ENCODE peak calls at places on chromosomes 5 and 9, in six cellular contexts. H is globus pallidus; Q is COR-L47; X is EL; B is CD4-positive, CD25-positive, alpha-beta regulatory T cell; M is RPMI8226. G is an unnamed sample.

GRCh38 chr5:113005454-113005853 is 28.9 kb downstream of the DCP2 start:
- DNase-seq in M (no peak), Q (no peak), H (no peak), X (no peak), B (no peak), G (no peak)

GRCh38 chr5:72280655-72281069 is 39.4 kb downstream of the MRPS27 start:
- DNase-seq in X (peak; percentile 42), H (peak; percentile 61), Q (no peak), B (peak; percentile 7), M (no peak), G (no peak)

GRCh38 chr9:124428751-124429529 is 13.7 kb upstream of the PSMB7 start:
- DNase-seq in H (no peak), B (no peak), M (no peak), X (no peak), Q (peak; percentile 25), G (no peak)

GRCh38 chr9:18976368-18977238 is 56.4 kb downstream of the SAXO1 start:
- DNase-seq in X (peak; percentile 96), M (no peak), H (no peak), B (no peak), Q (no peak), G (no peak)

GRCh38 chr5:141199359-141200235 is at the start of gene PCDHB11:
- DNase-seq in X (peak; percentile 3), H (no peak), Q (peak; percentile 64), M (peak; percentile 19), B (no peak), G (peak; percentile 18)

GRCh38 chr9:133616643-133617405 is 7.6 kb upstream of the FAM163B start:
- DNase-seq in M (no peak), B (no peak), Q (no peak), H (no peak), X (no peak), G (no peak)

GRCh38 chr9:113579270-113580040 is 115.9 kb downstream of the RGS3 start:
- DNase-seq in M (peak; percentile 72), Q (no peak), X (no peak), H (peak; percentile 51), B (peak; percentile 65), G (peak; percentile 91)

GRCh38 chr5:32852535-32852934 is 141.4 kb downstream of the NPR3 start:
- DNase-seq in H (no peak), M (no peak), Q (no peak), B (no peak), X (peak; percentile 89), G (no peak)

GRCh38 chr5:30918171-30918570 is 275.3 kb upstream of the CDH6 start:
- DNase-seq in Q (no peak), M (peak; percentile 75), B (no peak), H (no peak), X (no peak), G (no peak)

GRCh38 chr5:116075117-116075910 is 9.5 kb upstream of the COMMD10 start:
- DNase-seq in Q (no peak), B (no peak), X (no peak), H (no peak), M (peak; percentile 16), G (peak; percentile 7)

GRCh38 chr9:2709645-2710101 is 7.6 kb upstream of the KCNV2 start:
- DNase-seq in X (no peak), B (no peak), H (no peak), Q (no peak), M (no peak), G (peak; percentile 6)

GRCh38 chr5:10860645-10861455 is 99.8 kb upstream of the DAP start:
- DNase-seq in X (peak; percentile 78), M (no peak), B (no peak), Q (no peak), H (no peak), G (no peak)

GRCh38 chr9:9791621-9792020 is 821.2 kb downstream of the PTPRD start:
- DNase-seq in B (no peak), H (peak; percentile 45), Q (no peak), M (peak; percentile 16), X (no peak), G (peak; percentile 61)

GRCh38 chr5:172902497-172903472 is 56.4 kb upstream of the RPL26L1 start:
- DNase-seq in X (peak; percentile 98), Q (no peak), H (no peak), B (no peak), M (no peak), G (peak; percentile 19)

GRCh38 chr9:108297025-108297424 is 558.8 kb downstream of the ACTL7B start:
- DNase-seq in B (no peak), H (peak; percentile 10), M (no peak), X (peak; percentile 71), Q (no peak), G (no peak)

GRCh38 chr5:2913306-2913705 is 161.8 kb upstream of the IRX2 start:
- DNase-seq in M (no peak), Q (no peak), B (no peak), X (no peak), H (no peak), G (no peak)

GRCh38 chr5:124193371-124193789 is 553.1 kb downstream of the ZNF608 start:
- DNase-seq in X (peak; percentile 56), Q (no peak), H (peak; percentile 36), M (no peak), B (no peak), G (no peak)

GRCh38 chr5:966345-966710 is 42.3 kb upstream of the NKD2 start:
- DNase-seq in Q (no peak), X (no peak), M (no peak), B (no peak), H (no peak), G (no peak)

GRCh38 chr9:136497916-136498695 is 15.3 kb upstream of the SEC16A start:
- DNase-seq in M (no peak), Q (no peak), X (no peak), B (no peak), H (no peak), G (no peak)

GRCh38 chr5:52948418-52949076 is 40.6 kb upstream of the ITGA2 start:
- DNase-seq in Q (peak; percentile 45), X (peak; percentile 85), M (peak; percentile 75), B (peak; percentile 75), H (peak; percentile 82), G (peak; percentile 61)

GRCh38 chr5:147763791-147764525 is 18.6 kb downstream of the JAKMIP2 start:
- DNase-seq in M (no peak), B (no peak), Q (no peak), X (peak; percentile 46), H (no peak), G (no peak)

GRCh38 chr5:141051526-141051876 is 327 bp downstream of the PCDHB1 start:
- DNase-seq in Q (peak; percentile 14), M (no peak), X (no peak), B (no peak), H (no peak), G (no peak)